ENCODE peak calls at places on chromosome 16, in six cellular contexts. K, W, U, Y, N and L are unnamed samples.
A peak's percentile ranks its signal among the peaks of the same experiment; 100 is the strongest.

GRCh38 chr16:54879681-54880080 is 51.0 kb upstream of the IRX5 start:
- DNase-seq in N (no peak), K (no peak), Y (no peak), U (no peak), W (no peak), L (no peak)

GRCh38 chr16:89093602-89094251 is at the start of gene ACSF3:
- DNase-seq in W (peak; percentile 72), Y (peak; percentile 78), K (no peak), U (peak; percentile 85), N (peak; percentile 82), L (peak; percentile 95)

GRCh38 chr16:84633622-84634021 is 14.7 kb upstream of the KLHL36 start:
- DNase-seq in K (no peak), W (peak; percentile 44), Y (no peak), U (no peak), N (no peak), L (no peak)

GRCh38 chr16:57916735-57917450 is 54.0 kb downstream of the CNGB1 start:
- DNase-seq in W (no peak), N (no peak), U (no peak), K (no peak), Y (no peak), L (no peak)

GRCh38 chr16:67399218-67399733 is 6.0 kb upstream of the TPPP3 start:
- DNase-seq in K (no peak), N (peak; percentile 49), W (peak; percentile 57), Y (peak; percentile 67), U (peak; percentile 79), L (peak; percentile 74)

GRCh38 chr16:28091706-28092105 is 28.2 kb upstream of the GSG1L start:
- DNase-seq in W (no peak), K (no peak), U (no peak), N (no peak), Y (no peak), L (no peak)

GRCh38 chr16:87066695-87067556 is 250.3 kb downstream of the C16orf95 start:
- DNase-seq in U (no peak), N (no peak), Y (no peak), W (no peak), K (no peak), L (no peak)

GRCh38 chr16:86765389-86766026 is 187.2 kb downstream of the FOXL1 start:
- DNase-seq in U (no peak), N (no peak), Y (no peak), W (no peak), K (no peak), L (no peak)

GRCh38 chr16:58472266-58472665 is 27.7 kb upstream of the NDRG4 start:
- DNase-seq in K (no peak), N (no peak), W (no peak), U (no peak), Y (no peak), L (no peak)

GRCh38 chr16:13902677-13903076 is 17.3 kb upstream of the ERCC4 start:
- DNase-seq in K (peak; percentile 58), W (no peak), N (peak; percentile 23), U (no peak), Y (no peak), L (no peak)

GRCh38 chr16:48492131-48492530 is 106.9 kb upstream of the SIAH1 start:
- DNase-seq in Y (no peak), W (no peak), N (peak; percentile 77), U (no peak), K (peak; percentile 85), L (no peak)

GRCh38 chr16:27475561-27475960 is 73.6 kb downstream of the IL21R start:
- DNase-seq in W (no peak), U (no peak), N (peak; percentile 76), K (peak; percentile 57), Y (no peak), L (no peak)

GRCh38 chr16:12573300-12573699 is 230.4 kb downstream of the CPPED1 start:
- DNase-seq in K (no peak), Y (no peak), U (no peak), N (no peak), W (no peak), L (no peak)

GRCh38 chr16:86581458-86581857 is 3.1 kb downstream of the FOXL1 start:
- DNase-seq in W (no peak), Y (no peak), K (no peak), U (no peak), N (no peak), L (no peak)

GRCh38 chr16:6891486-6891885 is 441.2 kb upstream of the RBFOX1 start:
- DNase-seq in N (no peak), Y (no peak), K (no peak), W (no peak), U (no peak), L (no peak)

GRCh38 chr16:1413684-1414531 is 596 bp downstream of the UNKL start:
- DNase-seq in U (peak; percentile 82), Y (peak; percentile 74), N (peak; percentile 75), W (peak; percentile 54), K (no peak), L (peak; percentile 81)